ENCODE peak calls at places on chromosomes 16 and 17, in seven cellular contexts. One of them, this sample, is unnamed.

GRCh38 chr17:50487213-50488096 is 8.8 kb downstream of the RSAD1 start:
- DNase-seq in GM12878: no peak
- DNase-seq in HepG2: no peak
- DNase-seq in endothelial cell of umbilical vein: no peak
- DNase-seq in H1: no peak
- DNase-seq in K562: no peak
- DNase-seq in IMR-90: peak; percentile 12
- DNase-seq in this sample: no peak

GRCh38 chr17:33200587-33200986 is 92.5 kb downstream of the ASIC2 start:
- DNase-seq in K562: peak; percentile 24
- DNase-seq in endothelial cell of umbilical vein: no peak
- DNase-seq in H1: no peak
- DNase-seq in GM12878: no peak
- DNase-seq in HepG2: no peak
- DNase-seq in IMR-90: peak; percentile 20
- DNase-seq in this sample: no peak

GRCh38 chr16:57651344-57652333 is 16.5 kb upstream of the ADGRG3 start:
- DNase-seq in H1: no peak
- DNase-seq in HepG2: no peak
- DNase-seq in IMR-90: no peak
- DNase-seq in K562: peak; percentile 47
- DNase-seq in endothelial cell of umbilical vein: no peak
- DNase-seq in GM12878: no peak
- DNase-seq in this sample: no peak

GRCh38 chr16:1193143-1193824 is 31.8 kb downstream of the TPSG1 start:
- DNase-seq in GM12878: no peak
- DNase-seq in endothelial cell of umbilical vein: no peak
- DNase-seq in H1: no peak
- DNase-seq in K562: peak; percentile 60
- DNase-seq in IMR-90: no peak
- DNase-seq in HepG2: peak; percentile 19
- DNase-seq in this sample: peak; percentile 53

GRCh38 chr16:14324581-14324980 is 253.5 kb downstream of the MRTFB start:
- DNase-seq in GM12878: no peak
- DNase-seq in K562: no peak
- DNase-seq in H1: no peak
- DNase-seq in endothelial cell of umbilical vein: peak; percentile 40
- DNase-seq in IMR-90: peak; percentile 44
- DNase-seq in HepG2: no peak
- DNase-seq in this sample: no peak

GRCh38 chr16:22327446-22327775 is 30.2 kb downstream of the POLR3E start:
- DNase-seq in endothelial cell of umbilical vein: no peak
- DNase-seq in HepG2: no peak
- DNase-seq in H1: no peak
- DNase-seq in IMR-90: no peak
- DNase-seq in GM12878: no peak
- DNase-seq in K562: no peak
- DNase-seq in this sample: no peak

GRCh38 chr16:12126091-12126806 is 149.7 kb downstream of the SNX29 start:
- DNase-seq in endothelial cell of umbilical vein: no peak
- DNase-seq in HepG2: no peak
- DNase-seq in GM12878: no peak
- DNase-seq in IMR-90: no peak
- DNase-seq in H1: no peak
- DNase-seq in K562: no peak
- DNase-seq in this sample: no peak

GRCh38 chr16:79110242-79110641 is 490.3 kb downstream of the MAF start:
- DNase-seq in HepG2: no peak
- DNase-seq in GM12878: no peak
- DNase-seq in IMR-90: no peak
- DNase-seq in K562: no peak
- DNase-seq in endothelial cell of umbilical vein: no peak
- DNase-seq in H1: no peak
- DNase-seq in this sample: no peak

GRCh38 chr16:87132361-87133014 is 184.7 kb downstream of the C16orf95 start:
- DNase-seq in endothelial cell of umbilical vein: no peak
- DNase-seq in K562: no peak
- DNase-seq in GM12878: no peak
- DNase-seq in H1: no peak
- DNase-seq in HepG2: peak; percentile 73
- DNase-seq in IMR-90: peak; percentile 60
- DNase-seq in this sample: peak; percentile 26

GRCh38 chr16:49748322-49748721 is 107.6 kb downstream of the ZNF423 start:
- DNase-seq in K562: no peak
- DNase-seq in GM12878: no peak
- DNase-seq in HepG2: no peak
- DNase-seq in IMR-90: no peak
- DNase-seq in endothelial cell of umbilical vein: no peak
- DNase-seq in H1: no peak
- DNase-seq in this sample: peak; percentile 26

GRCh38 chr17:66892286-66892685 is 57.4 kb downstream of the CACNG5 start:
- DNase-seq in GM12878: no peak
- DNase-seq in K562: no peak
- DNase-seq in H1: no peak
- DNase-seq in endothelial cell of umbilical vein: no peak
- DNase-seq in IMR-90: no peak
- DNase-seq in HepG2: no peak
- DNase-seq in this sample: no peak

DNA sequence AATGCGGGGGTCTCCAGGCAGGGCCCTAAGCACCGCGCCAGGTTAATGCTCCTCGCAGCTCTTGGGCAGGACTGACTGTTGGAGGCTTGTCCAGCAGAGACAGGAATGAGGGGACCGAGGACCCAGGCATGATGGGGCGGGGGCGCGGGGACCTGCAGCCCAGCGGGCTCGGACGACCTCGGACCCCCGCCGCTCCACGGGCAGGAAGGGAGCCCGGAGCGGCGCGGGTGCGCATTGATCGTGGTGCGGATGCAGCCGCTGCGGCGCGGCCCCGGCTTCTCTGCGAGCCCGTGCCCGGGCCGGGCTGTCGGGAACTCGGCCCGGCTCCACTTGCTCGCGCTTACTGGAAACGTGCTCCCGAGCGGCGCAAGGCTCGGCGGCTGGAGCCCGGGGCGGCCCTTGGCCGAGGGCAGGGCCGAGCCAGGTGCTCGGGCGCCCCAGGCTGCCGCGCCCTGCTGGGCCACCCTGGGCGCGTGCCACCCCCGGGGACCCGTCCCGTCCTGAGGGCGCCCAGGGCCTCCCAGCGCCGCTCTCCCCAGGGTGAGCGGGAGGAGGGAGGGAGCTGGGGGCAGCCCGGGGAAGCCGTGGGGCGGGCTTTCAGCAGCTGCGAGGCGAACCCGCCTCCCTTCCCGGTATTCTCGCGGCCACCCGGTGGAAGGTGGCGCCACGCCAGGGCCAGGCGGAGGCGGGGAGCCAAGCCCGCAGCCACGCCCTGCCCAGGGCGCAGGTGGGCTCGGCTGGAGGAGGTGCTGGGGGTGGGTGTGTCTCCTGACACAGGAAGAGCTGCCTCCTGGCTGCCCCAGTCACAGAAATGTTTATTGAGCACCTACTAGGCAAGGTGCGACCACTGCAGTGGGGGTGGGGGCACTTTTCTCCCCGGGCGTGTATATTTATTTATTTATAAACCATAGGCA is 45.9 kb downstream of the SOCS3 start:
- DNase-seq in IMR-90: peak; percentile 59
- DNase-seq in H1: peak; percentile 77
- DNase-seq in K562: peak; percentile 95
- DNase-seq in GM12878: peak; percentile 45
- DNase-seq in HepG2: peak; percentile 57
- DNase-seq in endothelial cell of umbilical vein: peak; percentile 65
- DNase-seq in this sample: peak; percentile 92
- TF ChIP-seq POLR2A in IMR-90: peak; percentile 28
- TF ChIP-seq POLR2A in H1: no peak
- TF ChIP-seq POLR2A in K562: no peak
- TF ChIP-seq POLR2A in GM12878: no peak
- TF ChIP-seq POLR2A in HepG2: no peak
- TF ChIP-seq POLR2A in endothelial cell of umbilical vein: peak; percentile 54
- TF ChIP-seq POLR2A in this sample: peak; percentile 93

GRCh38 chr16:30457743-30458560 is 12.3 kb upstream of the SEPHS2 start:
- DNase-seq in HepG2: no peak
- DNase-seq in endothelial cell of umbilical vein: no peak
- DNase-seq in K562: no peak
- DNase-seq in H1: no peak
- DNase-seq in GM12878: no peak
- DNase-seq in IMR-90: no peak
- DNase-seq in this sample: no peak

GRCh38 chr16:30458561-30459394 is 13.1 kb upstream of the SEPHS2 start:
- DNase-seq in endothelial cell of umbilical vein: no peak
- DNase-seq in K562: no peak
- DNase-seq in GM12878: peak; percentile 97
- DNase-seq in H1: no peak
- DNase-seq in IMR-90: no peak
- DNase-seq in HepG2: peak; percentile 63
- DNase-seq in this sample: no peak

GRCh38 chr16:30456302-30456701 is 10.6 kb upstream of the SEPHS2 start:
- DNase-seq in IMR-90: no peak
- DNase-seq in GM12878: no peak
- DNase-seq in K562: no peak
- DNase-seq in endothelial cell of umbilical vein: no peak
- DNase-seq in H1: no peak
- DNase-seq in HepG2: no peak
- DNase-seq in this sample: no peak

GRCh38 chr16:30459456-30459855 is 13.1 kb upstream of the ITGAL start:
- DNase-seq in endothelial cell of umbilical vein: no peak
- DNase-seq in IMR-90: no peak
- DNase-seq in H1: no peak
- DNase-seq in K562: no peak
- DNase-seq in GM12878: no peak
- DNase-seq in HepG2: no peak
- DNase-seq in this sample: no peak

GRCh38 chr16:30457256-30457655 is 11.6 kb upstream of the SEPHS2 start:
- DNase-seq in IMR-90: no peak
- DNase-seq in H1: no peak
- DNase-seq in K562: no peak
- DNase-seq in endothelial cell of umbilical vein: no peak
- DNase-seq in HepG2: no peak
- DNase-seq in GM12878: no peak
- DNase-seq in this sample: no peak
- H2AFZ ChIP-seq in IMR-90: peak overlapping the region; percentile 14
- H2AFZ ChIP-seq in H1: no peak overlapping the region
- H2AFZ ChIP-seq in K562: no peak overlapping the region
- H2AFZ ChIP-seq in endothelial cell of umbilical vein: no peak overlapping the region
- H2AFZ ChIP-seq in HepG2: no peak overlapping the region
- H2AFZ ChIP-seq in GM12878: peak overlapping the region; percentile 30
- H2AFZ ChIP-seq in this sample: no peak overlapping the region

GRCh38 chr17:14297161-14297851 is 3.6 kb upstream of the HS3ST3B1 start:
- DNase-seq in HepG2: peak; percentile 48
- DNase-seq in GM12878: no peak
- DNase-seq in H1: no peak
- DNase-seq in endothelial cell of umbilical vein: peak; percentile 11
- DNase-seq in IMR-90: no peak
- DNase-seq in K562: no peak
- DNase-seq in this sample: no peak
- TF ChIP-seq POLR2A in HepG2: no peak
- TF ChIP-seq POLR2A in GM12878: no peak
- TF ChIP-seq POLR2A in H1: no peak
- TF ChIP-seq POLR2A in endothelial cell of umbilical vein: no peak
- TF ChIP-seq POLR2A in IMR-90: no peak
- TF ChIP-seq POLR2A in K562: no peak
- TF ChIP-seq POLR2A in this sample: no peak

DNA sequence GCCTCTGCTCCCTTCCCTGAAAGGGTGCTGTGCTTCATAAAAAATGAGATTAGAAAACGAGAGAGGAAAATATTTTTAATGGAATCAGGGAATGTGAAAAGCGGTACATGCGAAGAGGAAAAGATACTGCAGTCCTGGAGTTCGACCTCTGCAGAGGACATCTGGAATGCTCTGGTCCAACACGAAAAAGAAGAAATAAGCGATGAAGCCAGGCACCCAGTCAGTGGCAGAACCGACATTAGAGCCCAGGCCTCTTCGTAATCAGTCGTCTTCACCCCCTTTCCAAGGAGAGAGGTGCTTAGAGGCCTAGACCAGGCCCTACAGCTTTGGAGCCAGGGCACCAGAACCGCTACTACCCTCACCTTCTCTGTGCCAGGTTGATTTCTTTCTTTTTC is 459 bp upstream of the MARCHF10 start:
- DNase-seq in HepG2: no peak
- DNase-seq in K562: no peak
- DNase-seq in IMR-90: no peak
- DNase-seq in endothelial cell of umbilical vein: no peak
- DNase-seq in GM12878: no peak
- DNase-seq in H1: no peak
- DNase-seq in this sample: no peak
- H2AFZ ChIP-seq in HepG2: no peak overlapping the region
- H2AFZ ChIP-seq in K562: no peak overlapping the region
- H2AFZ ChIP-seq in IMR-90: peak overlapping the region; percentile 84
- H2AFZ ChIP-seq in endothelial cell of umbilical vein: no peak overlapping the region
- H2AFZ ChIP-seq in GM12878: no peak overlapping the region
- H2AFZ ChIP-seq in H1: peak overlapping the region; percentile 17
- H2AFZ ChIP-seq in this sample: peak overlapping the region; percentile 81

GRCh38 chr17:3667366-3668278 is 756 bp downstream of the TAX1BP3 start:
- DNase-seq in H1: no peak
- DNase-seq in K562: peak; percentile 60
- DNase-seq in endothelial cell of umbilical vein: peak; percentile 92
- DNase-seq in HepG2: peak; percentile 81
- DNase-seq in GM12878: no peak
- DNase-seq in IMR-90: peak; percentile 91
- DNase-seq in this sample: no peak
- TF ChIP-seq POLR2A in H1: no peak
- TF ChIP-seq POLR2A in K562: no peak
- TF ChIP-seq POLR2A in endothelial cell of umbilical vein: peak; percentile 71
- TF ChIP-seq POLR2A in HepG2: no peak
- TF ChIP-seq POLR2A in GM12878: no peak
- TF ChIP-seq POLR2A in IMR-90: no peak
- TF ChIP-seq POLR2A in this sample: no peak

DNA sequence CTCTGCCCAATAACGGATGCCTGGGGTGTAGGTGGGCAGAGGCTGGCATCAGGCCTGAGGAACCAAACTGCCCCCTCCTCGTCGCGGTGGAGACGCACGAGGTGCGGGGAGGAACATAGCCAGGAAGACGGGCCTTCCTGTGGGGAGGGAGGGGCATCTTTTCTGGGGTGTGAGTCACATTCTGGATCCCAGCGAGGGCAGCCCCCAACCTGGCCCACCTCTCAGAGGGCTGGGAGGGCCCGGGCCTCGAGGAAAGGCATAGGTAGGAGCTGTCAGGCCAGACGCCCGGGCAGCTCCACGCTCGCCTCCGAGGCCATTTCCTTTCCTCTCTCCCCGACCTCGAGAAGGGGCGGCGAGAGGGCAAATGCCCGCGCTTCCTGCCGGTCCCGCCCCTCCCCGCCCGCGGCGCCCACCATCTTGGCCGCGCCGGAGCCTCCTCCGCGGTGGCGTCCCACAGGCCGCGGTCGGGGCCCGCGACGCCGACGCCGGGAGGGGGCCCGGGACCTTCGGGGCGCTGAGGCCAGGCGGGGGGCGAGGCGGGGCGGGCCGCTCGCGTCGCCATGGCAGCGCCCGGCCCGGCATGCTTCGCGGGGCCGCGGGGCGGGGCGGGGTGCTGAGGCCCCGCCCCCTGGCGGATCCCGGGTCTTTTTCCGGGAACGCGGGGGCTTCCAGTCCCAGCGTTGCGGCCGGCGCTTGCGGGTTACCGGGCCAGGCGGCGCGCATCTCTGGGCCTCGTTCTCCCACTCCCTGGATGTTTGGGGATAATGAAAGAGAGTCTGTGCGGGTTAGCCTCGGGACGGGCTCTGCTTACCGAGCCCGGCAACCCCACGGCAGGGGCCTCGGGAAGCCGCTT is 13.2 kb downstream of the RAI1 start:
- DNase-seq in GM12878: no peak
- DNase-seq in endothelial cell of umbilical vein: peak; percentile 83
- DNase-seq in H1: no peak
- DNase-seq in HepG2: peak; percentile 45
- DNase-seq in IMR-90: peak; percentile 55
- DNase-seq in K562: peak; percentile 90
- DNase-seq in this sample: no peak
- H2AFZ ChIP-seq in GM12878: peak overlapping the region; percentile 52
- H2AFZ ChIP-seq in endothelial cell of umbilical vein: peak overlapping the region; percentile 9
- H2AFZ ChIP-seq in H1: no peak overlapping the region
- H2AFZ ChIP-seq in HepG2: no peak overlapping the region
- H2AFZ ChIP-seq in IMR-90: peak overlapping the region; percentile 81
- H2AFZ ChIP-seq in K562: peak overlapping the region; percentile 41
- H2AFZ ChIP-seq in this sample: no peak overlapping the region

GRCh38 chr16:4116328-4117249 is at the start of gene ADCY9:
- DNase-seq in K562: peak; percentile 98
- DNase-seq in H1: no peak
- DNase-seq in endothelial cell of umbilical vein: peak; percentile 47
- DNase-seq in GM12878: no peak
- DNase-seq in IMR-90: peak; percentile 73
- DNase-seq in HepG2: peak; percentile 50
- DNase-seq in this sample: peak; percentile 16
- TF ChIP-seq POLR2A in K562: no peak
- TF ChIP-seq POLR2A in H1: no peak
- TF ChIP-seq POLR2A in endothelial cell of umbilical vein: peak; percentile 47
- TF ChIP-seq POLR2A in GM12878: no peak
- TF ChIP-seq POLR2A in IMR-90: peak; percentile 32
- TF ChIP-seq POLR2A in HepG2: peak; percentile 71
- TF ChIP-seq POLR2A in this sample: peak; percentile 61

This sample was measured in HCT116.